ENCODE peak calls at places on chromosome 13, in nine cellular contexts. S, K, H, P, J, I, Q, A and D are unnamed samples.

GRCh38 chr13:39452412-39452811 is 150.6 kb downstream of the LHFPL6 start:
- DNase-seq in S (no peak), K (no peak), H (no peak), P (no peak), J (no peak), I (no peak), Q (no peak), A (no peak), D (no peak)

GRCh38 chr13:32309812-32310706 is 5.1 kb downstream of the ZAR1L start:
- DNase-seq in S (peak; percentile 39), K (peak; percentile 12), H (peak; percentile 16), P (peak; percentile 65), J (no peak), I (peak; percentile 43), Q (no peak), A (no peak), D (no peak)

GRCh38 chr13:37769078-37769477 is 100.5 kb downstream of the TRPC4 start:
- DNase-seq in S (no peak), K (no peak), H (no peak), P (no peak), J (no peak), I (no peak), Q (no peak), A (no peak), D (no peak)

GRCh38 chr13:108549989-108550388 is 79.4 kb upstream of the MYO16 start:
- DNase-seq in S (no peak), K (no peak), H (no peak), P (no peak), J (no peak), I (no peak), Q (no peak), A (no peak), D (no peak)

GRCh38 chr13:73849292-73849691 is 284.9 kb downstream of the KLF12 start:
- DNase-seq in S (no peak), K (no peak), H (no peak), P (peak; percentile 58), J (no peak), I (peak; percentile 47), Q (no peak), A (no peak), D (no peak)

GRCh38 chr13:75139291-75139690 is 342.7 kb downstream of the TBC1D4 start:
- DNase-seq in S (no peak), K (no peak), H (no peak), P (no peak), J (no peak), I (no peak), Q (no peak), A (no peak), D (no peak)

GRCh38 chr13:99296270-99296865 is 10.8 kb downstream of the GPR183 start:
- DNase-seq in S (no peak), K (no peak), H (no peak), P (no peak), J (no peak), I (no peak), Q (no peak), A (no peak), D (no peak)

GRCh38 chr13:59510377-59510776 is 653.4 kb downstream of the DIAPH3 start:
- DNase-seq in S (no peak), K (no peak), H (no peak), P (no peak), J (no peak), I (no peak), Q (no peak), A (no peak), D (no peak)

GRCh38 chr13:29750178-29750530 is 100.3 kb downstream of the UBL3 start:
- DNase-seq in S (no peak), K (no peak), H (no peak), P (no peak), J (no peak), I (no peak), Q (no peak), A (no peak), D (no peak)

GRCh38 chr13:113906566-113906965 is 42.7 kb upstream of the GAS6 start:
- DNase-seq in S (no peak), K (no peak), H (no peak), P (peak; percentile 46), J (no peak), I (no peak), Q (no peak), A (no peak), D (no peak)

GRCh38 chr13:31441804-31442487 is 242.2 kb downstream of the B3GLCT start:
- DNase-seq in S (no peak), K (no peak), H (no peak), P (no peak), J (no peak), I (no peak), Q (no peak), A (no peak), D (no peak)

GRCh38 chr13:100611678-100612492 is 23.3 kb upstream of the GGACT start:
- DNase-seq in S (no peak), K (no peak), H (no peak), P (no peak), J (no peak), I (no peak), Q (no peak), A (no peak), D (no peak)

GRCh38 chr13:48902421-48902820 is 73.3 kb upstream of the FNDC3A start:
- DNase-seq in S (no peak), K (no peak), H (no peak), P (no peak), J (no peak), I (peak; percentile 18), Q (no peak), A (no peak), D (no peak)

GRCh38 chr13:50529154-50529882 is 314.2 kb downstream of the DLEU7 start:
- DNase-seq in S (peak; percentile 21), K (peak; percentile 83), H (no peak), P (peak; percentile 25), J (no peak), I (peak; percentile 85), Q (peak; percentile 65), A (no peak), D (no peak)

GRCh38 chr13:23391752-23392151 is 41.8 kb downstream of the SACS start:
- DNase-seq in S (no peak), K (no peak), H (no peak), P (peak; percentile 43), J (no peak), I (no peak), Q (no peak), A (no peak), D (no peak)

GRCh38 chr13:97101912-97102311 is 107.6 kb upstream of the OXGR1 start:
- DNase-seq in S (no peak), K (no peak), H (no peak), P (no peak), J (no peak), I (no peak), Q (no peak), A (no peak), D (no peak)

GRCh38 chr13:106499905-106500304 is 35.6 kb downstream of the EFNB2 start:
- DNase-seq in S (no peak), K (no peak), H (no peak), P (peak; percentile 55), J (no peak), I (peak; percentile 24), Q (no peak), A (no peak), D (no peak)

GRCh38 chr13:110676057-110676510 is 29.8 kb downstream of the CARS2 start:
- DNase-seq in S (no peak), K (no peak), H (peak; percentile 40), P (no peak), J (no peak), I (no peak), Q (no peak), A (no peak), D (peak; percentile 33)

GRCh38 chr13:111954681-111955411 is 112.1 kb upstream of the SOX1 start:
- DNase-seq in S (no peak), K (no peak), H (no peak), P (no peak), J (no peak), I (no peak), Q (no peak), A (no peak), D (no peak)

GRCh38 chr13:49218493-49219051 is 1.6 kb upstream of the MLNR start:
- DNase-seq in S (no peak), K (no peak), H (no peak), P (no peak), J (no peak), I (no peak), Q (no peak), A (no peak), D (no peak)

GRCh38 chr13:92808007-92808406 is 418.6 kb upstream of the GPC6 start:
- DNase-seq in S (no peak), K (no peak), H (no peak), P (no peak), J (no peak), I (no peak), Q (no peak), A (no peak), D (no peak)

GRCh38 chr13:102580552-102581169 is 16.1 kb upstream of the TPP2 start:
- DNase-seq in S (peak; percentile 40), K (peak; percentile 22), H (no peak), P (peak; percentile 47), J (peak; percentile 24), I (peak; percentile 70), Q (no peak), A (no peak), D (no peak)

GRCh38 chr13:51235186-51235585 is 13.0 kb downstream of the FAM124A start:
- DNase-seq in S (no peak), K (no peak), H (no peak), P (no peak), J (no peak), I (no peak), Q (no peak), A (no peak), D (no peak)

GRCh38 chr13:90253806-90254205 is 1093.7 kb upstream of the MIR17HG start:
- DNase-seq in S (no peak), K (no peak), H (no peak), P (no peak), J (no peak), I (no peak), Q (no peak), A (no peak), D (no peak)

GRCh38 chr13:111621164-111621563 is 300.7 kb downstream of the TEX29 start:
- DNase-seq in S (no peak), K (no peak), H (no peak), P (no peak), J (no peak), I (no peak), Q (no peak), A (no peak), D (no peak)

GRCh38 chr13:111371211-111371610 is 50.8 kb downstream of the TEX29 start:
- DNase-seq in S (no peak), K (no peak), H (no peak), P (no peak), J (no peak), I (no peak), Q (no peak), A (no peak), D (no peak)

GRCh38 chr13:50866817-50867640 is 23.5 kb upstream of the DLEU7 start:
- DNase-seq in S (no peak), K (no peak), H (no peak), P (no peak), J (no peak), I (no peak), Q (no peak), A (no peak), D (no peak)

GRCh38 chr13:112055032-112055416 is 11.9 kb upstream of the SOX1 start:
- DNase-seq in S (no peak), K (no peak), H (no peak), P (no peak), J (no peak), I (no peak), Q (no peak), A (no peak), D (no peak)

GRCh38 chr13:48161530-48162179 is 66.8 kb upstream of the MED4 start:
- DNase-seq in S (no peak), K (no peak), H (no peak), P (no peak), J (no peak), I (no peak), Q (peak; percentile 29), A (no peak), D (no peak)

GRCh38 chr13:26460652-26461051 is 96.8 kb upstream of the WASF3 start:
- DNase-seq in S (no peak), K (no peak), H (no peak), P (no peak), J (no peak), I (peak; percentile 45), Q (peak; percentile 40), A (no peak), D (no peak)

GRCh38 chr13:112943309-112944125 is 25.5 kb upstream of the MCF2L start:
- DNase-seq in S (peak; percentile 54), K (no peak), H (peak; percentile 52), P (no peak), J (no peak), I (no peak), Q (no peak), A (peak; percentile 54), D (no peak)